ENCODE peak calls at places on chromosomes 13 and 19, in eight cellular contexts. A, L, D, I, S, V, N and B are unnamed samples.

GRCh38 chr19:46609511-46610412 is 8.6 kb downstream of the CALM3 start:
- DNase-seq in V (no peak), S (peak; percentile 6), A (no peak), N (no peak), L (no peak), I (no peak), D (no peak), B (no peak)

GRCh38 chr13:66102864-66103263 is 1127.3 kb downstream of the PCDH9 start:
- DNase-seq in D (no peak), I (no peak), A (no peak), V (no peak), L (no peak), N (no peak), S (no peak), B (no peak)

GRCh38 chr13:71240906-71241305 is 626.1 kb downstream of the DACH1 start:
- DNase-seq in D (peak; percentile 9), N (no peak), I (no peak), V (no peak), L (no peak), S (no peak), A (peak; percentile 25), B (no peak)

GRCh38 chr13:79860757-79861156 is 379.8 kb downstream of the NDFIP2 start:
- DNase-seq in N (no peak), A (no peak), V (no peak), D (no peak), S (no peak), I (no peak), L (no peak), B (no peak)

GRCh38 chr19:43555185-43555770 is 20.0 kb downstream of the XRCC1 start:
- DNase-seq in N (peak; percentile 29), D (peak; percentile 88), I (peak; percentile 83), V (peak; percentile 77), A (peak; percentile 84), L (no peak), S (peak; percentile 79), B (no peak)

GRCh38 chr13:112931028-112931934 is 37.7 kb upstream of the MCF2L start:
- DNase-seq in D (peak; percentile 64), N (no peak), L (peak; percentile 40), V (no peak), A (peak; percentile 72), S (peak; percentile 57), I (peak; percentile 54), B (no peak)

GRCh38 chr13:102769679-102770078 is 3.9 kb downstream of the TEX30 start:
- DNase-seq in I (no peak), L (no peak), V (no peak), D (no peak), A (no peak), S (no peak), N (no peak), B (no peak)

GRCh38 chr19:8251025-8251472 is 41.9 kb downstream of the CERS4 start:
- DNase-seq in S (peak; percentile 44), I (no peak), N (peak; percentile 47), V (peak; percentile 63), D (peak; percentile 24), L (no peak), A (no peak), B (no peak)

GRCh38 chr13:104431895-104432294 is 1365.7 kb upstream of the SLC10A2 start:
- DNase-seq in A (no peak), N (no peak), I (no peak), V (no peak), D (no peak), L (no peak), S (no peak), B (no peak)

GRCh38 chr19:45250832-45251451 is at the start of gene MARK4:
- DNase-seq in N (peak; percentile 59), A (peak; percentile 70), I (peak; percentile 48), L (peak; percentile 14), S (peak; percentile 49), D (peak; percentile 72), V (peak; percentile 29), B (no peak)

GRCh38 chr19:43446746-43447489 is 18.5 kb downstream of the LYPD3 start:
- DNase-seq in V (peak; percentile 72), S (peak; percentile 81), L (peak; percentile 39), A (peak; percentile 62), D (peak; percentile 78), I (peak; percentile 79), N (peak; percentile 69), B (peak; percentile 41)

GRCh38 chr19:46372901-46373572 is 26.1 kb downstream of the PPP5C start:
- DNase-seq in A (no peak), S (no peak), V (no peak), N (no peak), I (no peak), D (peak; percentile 75), L (no peak), B (no peak)

GRCh38 chr19:39212377-39212742 is 8.3 kb upstream of the SYCN start:
- DNase-seq in D (peak; percentile 48), V (no peak), S (peak; percentile 26), I (peak; percentile 18), L (no peak), A (no peak), N (no peak), B (no peak)

GRCh38 chr19:11130824-11131455 is 24.6 kb downstream of the SPC24 start:
- DNase-seq in I (peak; percentile 78), A (peak; percentile 82), V (peak; percentile 86), L (no peak), D (peak; percentile 77), S (peak; percentile 90), N (peak; percentile 78), B (peak; percentile 71)
- TF ChIP-seq CTCF in I (peak; percentile 74), A (peak; percentile 88), V (peak; percentile 87), L (peak; percentile 92), D (peak; percentile 76), S (peak; percentile 91), N (peak; percentile 76), B (no peak)

GRCh38 chr19:18364826-18365528 is 21.0 kb upstream of the GDF15 start:
- DNase-seq in N (peak; percentile 81), S (peak; percentile 90), A (peak; percentile 84), I (no peak), L (peak; percentile 97), D (peak; percentile 96), V (peak; percentile 75), B (no peak)

GRCh38 chr19:18361646-18362045 is 21.2 kb downstream of the PGPEP1 start:
- DNase-seq in L (no peak), D (no peak), I (no peak), S (no peak), N (no peak), A (no peak), V (no peak), B (no peak)

GRCh38 chr19:18363787-18364186 is 22.2 kb upstream of the GDF15 start:
- DNase-seq in L (no peak), I (no peak), S (no peak), V (no peak), A (no peak), D (no peak), N (peak; percentile 36), B (no peak)

GRCh38 chr19:18366027-18366435 is 19.9 kb upstream of the GDF15 start:
- DNase-seq in L (no peak), D (no peak), V (no peak), I (no peak), A (no peak), N (no peak), S (no peak), B (no peak)

DNA sequence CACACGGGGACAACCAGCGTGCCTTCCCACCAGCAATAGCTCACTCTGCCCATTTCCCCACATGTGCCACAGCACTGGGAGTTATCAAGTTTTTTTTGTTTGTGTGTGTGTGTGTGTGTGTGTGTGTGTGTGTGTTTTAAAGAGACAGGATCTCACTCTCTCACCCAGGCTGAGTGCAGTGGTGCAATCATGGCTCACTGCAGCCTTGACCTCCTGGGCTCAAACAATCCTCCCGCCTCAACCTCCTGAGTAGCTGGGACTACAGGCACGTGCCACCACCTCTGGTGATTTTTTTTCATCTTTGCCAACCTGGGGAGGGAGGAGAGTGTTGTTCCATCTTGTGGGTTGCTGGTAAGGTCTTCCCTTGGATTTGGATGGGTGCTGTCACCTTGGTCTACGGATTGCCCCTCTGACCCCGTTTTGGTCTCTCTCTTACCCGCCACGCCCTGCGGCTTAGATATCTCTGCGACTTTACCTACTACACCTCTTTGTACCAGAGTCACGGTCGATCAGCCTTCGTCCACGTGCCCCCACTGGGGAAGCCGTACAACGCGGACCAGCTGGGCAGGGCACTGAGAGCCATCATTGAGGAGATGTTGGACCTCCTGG is 22.6 kb downstream of the PGPEP1 start:
- DNase-seq in A (no peak), D (no peak), N (no peak), V (no peak), L (no peak), S (no peak), I (no peak), B (no peak)
- TF ChIP-seq CTCF in A (no peak), D (no peak), N (no peak), V (no peak), L (no peak), S (no peak), I (no peak), B (no peak)

GRCh38 chr19:10816691-10817090 is 19.3 kb downstream of the TMED1 start:
- DNase-seq in V (no peak), D (no peak), A (no peak), L (no peak), S (no peak), I (no peak), N (no peak), B (no peak)

GRCh38 chr19:10819124-10820060 is 16.6 kb downstream of the TMED1 start:
- DNase-seq in D (no peak), V (no peak), A (no peak), N (no peak), L (no peak), S (no peak), I (no peak), B (no peak)

GRCh38 chr19:10818306-10819123 is 17.5 kb downstream of the TMED1 start:
- DNase-seq in A (no peak), S (no peak), I (no peak), N (no peak), L (no peak), D (no peak), V (no peak), B (no peak)

GRCh38 chr19:10817291-10818038 is 18.5 kb downstream of the TMED1 start:
- DNase-seq in S (peak; percentile 51), A (peak; percentile 59), V (peak; percentile 83), I (no peak), N (peak; percentile 84), L (peak; percentile 98), D (no peak), B (no peak)

DNA sequence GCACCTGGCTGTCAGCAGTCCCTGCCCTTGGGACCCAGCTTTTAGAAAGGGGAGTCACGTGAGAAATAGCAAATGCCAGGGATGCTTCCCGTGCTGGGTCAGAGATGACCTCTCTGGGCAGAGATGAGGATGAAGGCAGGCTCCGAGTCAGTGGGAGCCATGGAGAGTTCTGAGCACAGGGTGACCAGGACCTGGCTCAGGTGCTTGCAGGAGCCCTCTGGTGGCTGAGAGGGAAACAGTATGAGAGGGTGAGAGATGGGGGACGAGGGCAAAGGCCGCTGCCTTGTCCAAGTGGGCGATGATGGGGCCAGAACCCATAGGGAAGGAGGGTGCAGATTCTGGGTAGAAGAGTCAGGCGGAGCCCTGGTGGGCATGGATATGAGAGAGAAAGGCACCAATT is 15.8 kb downstream of the TMED1 start:
- DNase-seq in L (no peak), N (no peak), S (no peak), D (no peak), I (no peak), A (no peak), V (no peak), B (no peak)
- TF ChIP-seq CTCF in L (peak; percentile 10), N (no peak), S (no peak), D (no peak), I (peak; percentile 40), A (peak; percentile 45), V (no peak), B (no peak)

GRCh38 chr19:4241824-4242430 is 5.0 kb upstream of the YJU2 start:
- DNase-seq in V (no peak), I (no peak), S (no peak), L (no peak), N (no peak), A (no peak), D (no peak), B (no peak)

GRCh38 chr19:4246767-4247593 is at the start of gene YJU2:
- DNase-seq in N (peak; percentile 99), I (peak; percentile 98), D (peak; percentile 100), A (peak; percentile 100), S (peak; percentile 99), V (peak; percentile 100), L (peak; percentile 99), B (peak; percentile 99)
- TF ChIP-seq CTCF in N (peak; percentile 31), I (peak; percentile 68), D (peak; percentile 82), A (peak; percentile 75), S (peak; percentile 41), V (peak; percentile 37), L (peak; percentile 57), B (no peak)